ENCODE peak calls at places on chromosomes 4 and X, in seven cellular contexts. J, L, C, T, G, S and B are unnamed samples.

GRCh38 chr4:100340534-100341364 is 150.5 kb upstream of the DDIT4L start:
- DNase-seq in L (no peak), C (no peak), J (no peak), T (no peak), G (no peak), S (no peak), B (no peak)

GRCh38 chr4:79650794-79651431 is 242.9 kb upstream of the GK2 start:
- DNase-seq in T (peak; percentile 52), S (no peak), L (no peak), G (peak; percentile 44), C (no peak), J (no peak), B (peak; percentile 80)

GRCh38 chr4:188603646-188604045 is 464.4 kb downstream of the TRIML1 start:
- DNase-seq in S (no peak), G (no peak), J (no peak), L (no peak), T (no peak), C (no peak), B (no peak)

GRCh38 chrX:38988301-38988700 is 187.0 kb downstream of the MID1IP1 start:
- DNase-seq in L (no peak), T (no peak), S (no peak), J (no peak), C (no peak), G (no peak), B (no peak)

GRCh38 chrX:129957241-129958099 is 25.0 kb upstream of the BCORL1 start:
- DNase-seq in G (no peak), T (no peak), S (no peak), J (no peak), L (no peak), C (no peak), B (peak; percentile 14)

GRCh38 chrX:17656035-17656418 is 81.3 kb upstream of the SCML1 start:
- DNase-seq in C (no peak), S (no peak), T (no peak), L (no peak), G (no peak), J (no peak), B (peak; percentile 11)

GRCh38 chr4:121370729-121371325 is 10.0 kb downstream of the QRFPR start:
- DNase-seq in C (peak; percentile 16), L (no peak), T (peak; percentile 68), J (peak; percentile 36), G (peak; percentile 28), S (no peak), B (peak; percentile 50)

GRCh38 chr4:184459413-184459812 is 14.9 kb downstream of the IRF2 start:
- DNase-seq in J (no peak), G (peak; percentile 57), L (no peak), S (no peak), T (peak; percentile 13), C (no peak), B (peak; percentile 47)

GRCh38 chr4:3529363-3529762 is 2.9 kb downstream of the LRPAP1 start:
- DNase-seq in C (no peak), T (no peak), G (no peak), S (no peak), L (no peak), J (peak; percentile 12), B (no peak)

GRCh38 chr4:151599876-151600275 is 160.9 kb downstream of the GATB start:
- DNase-seq in J (no peak), C (no peak), G (peak; percentile 11), T (peak; percentile 6), S (no peak), L (no peak), B (peak; percentile 52)

GRCh38 chr4:141731481-141731880 is 95.1 kb downstream of the IL15 start:
- DNase-seq in G (peak; percentile 17), T (no peak), L (no peak), C (no peak), J (no peak), S (no peak), B (peak; percentile 56)

GRCh38 chr4:10112658-10113284 is 3.8 kb downstream of the WDR1 start:
- DNase-seq in L (no peak), G (no peak), S (no peak), T (no peak), J (no peak), C (no peak), B (no peak)

GRCh38 chrX:152932598-152933175 is 34.8 kb downstream of the ZNF185 start:
- DNase-seq in L (no peak), G (no peak), T (no peak), C (no peak), J (no peak), S (no peak), B (no peak)

GRCh38 chrX:84709987-84710386 is 207.7 kb upstream of the HDX start:
- DNase-seq in S (no peak), L (no peak), G (no peak), C (no peak), T (no peak), J (no peak), B (peak; percentile 34)

GRCh38 chrX:153361781-153362397 is 27.9 kb downstream of the ZNF275 start:
- DNase-seq in J (no peak), T (no peak), G (no peak), C (no peak), L (no peak), S (no peak), B (no peak)

GRCh38 chrX:77422886-77423648 is 24.1 kb upstream of the FGF16 start:
- DNase-seq in L (no peak), S (no peak), J (no peak), G (no peak), T (no peak), C (no peak), B (no peak)

GRCh38 chrX:1883772-1884171 is 268.9 kb downstream of the ASMT start:
- DNase-seq in G (no peak), J (no peak), T (peak; percentile 57), C (no peak), L (no peak), S (no peak), B (no peak)

GRCh38 chrX:99117011-99117410 is 1293.1 kb downstream of the PCDH19 start:
- DNase-seq in J (no peak), S (no peak), T (no peak), L (no peak), G (no peak), C (no peak), B (no peak)

GRCh38 chr4:176814770-176815169 is 22.0 kb upstream of the VEGFC start:
- DNase-seq in J (no peak), C (no peak), G (no peak), S (no peak), T (no peak), L (no peak), B (no peak)

GRCh38 chrX:32045149-32045548 is 973.3 kb upstream of the FTHL17 start:
- DNase-seq in J (no peak), C (no peak), L (no peak), S (no peak), G (no peak), T (no peak), B (no peak)

GRCh38 chrX:33970028-33970932 is 161.8 kb downstream of the FAM47A start:
- DNase-seq in L (no peak), T (no peak), S (no peak), G (no peak), J (no peak), C (no peak), B (peak; percentile 0)